ENCODE peak calls at places on chromosomes 11 and 22, in six cellular contexts. V is astrocyte of the spinal cord, C is AG04450, F is lower lobe of right lung, B is body of pancreas, I is AG09309. D is an unnamed sample.
A peak's percentile ranks its signal among the peaks of the same experiment; 100 is the strongest.

GRCh38 chr22:37657590-37658132 is 862 bp upstream of the PDXP start:
- DNase-seq in V (no peak), C (no peak), F (no peak), B (no peak), I (no peak), D (no peak)

GRCh38 chr11:1113405-1114201 is 38.9 kb downstream of the MUC2 start:
- DNase-seq in V (no peak), C (no peak), F (no peak), B (peak; percentile 8), I (no peak), D (no peak)

GRCh38 chr11:123194308-123195181 is 503 bp downstream of the CLMP start:
- DNase-seq in V (peak; percentile 46), C (no peak), F (no peak), B (no peak), I (no peak), D (no peak)

GRCh38 chr11:63838150-63838681 is 694 bp upstream of the MARK2 start:
- DNase-seq in V (no peak), C (no peak), F (no peak), B (no peak), I (no peak), D (no peak)

GRCh38 chr11:93890441-93891051 is 40.1 kb upstream of the VSTM5 start:
- DNase-seq in V (no peak), C (no peak), F (no peak), B (no peak), I (no peak), D (no peak)

GRCh38 chr11:92828576-92828975 is 140.9 kb upstream of the MTNR1B start:
- DNase-seq in V (no peak), C (no peak), F (no peak), B (no peak), I (no peak), D (no peak)

GRCh38 chr11:134558258-134558835 is 146.3 kb upstream of the B3GAT1 start:
- DNase-seq in V (no peak), C (no peak), F (no peak), B (no peak), I (no peak), D (no peak)

GRCh38 chr11:69718147-69718546 is 14.3 kb upstream of the FGF19 start:
- DNase-seq in V (peak; percentile 9), C (no peak), F (no peak), B (no peak), I (no peak), D (no peak)

GRCh38 chr22:27107824-27108223 is 450.4 kb downstream of the MIAT start:
- DNase-seq in V (peak; percentile 91), C (no peak), F (no peak), B (peak; percentile 83), I (peak; percentile 79), D (peak; percentile 90)

GRCh38 chr11:127939000-127939399 is 648.4 kb downstream of the ETS1 start:
- DNase-seq in V (no peak), C (no peak), F (no peak), B (no peak), I (no peak), D (no peak)

GRCh38 chr11:61384271-61385242 is 7.8 kb upstream of the TMEM216 start:
- DNase-seq in V (no peak), C (no peak), F (no peak), B (no peak), I (no peak), D (no peak)

DNA sequence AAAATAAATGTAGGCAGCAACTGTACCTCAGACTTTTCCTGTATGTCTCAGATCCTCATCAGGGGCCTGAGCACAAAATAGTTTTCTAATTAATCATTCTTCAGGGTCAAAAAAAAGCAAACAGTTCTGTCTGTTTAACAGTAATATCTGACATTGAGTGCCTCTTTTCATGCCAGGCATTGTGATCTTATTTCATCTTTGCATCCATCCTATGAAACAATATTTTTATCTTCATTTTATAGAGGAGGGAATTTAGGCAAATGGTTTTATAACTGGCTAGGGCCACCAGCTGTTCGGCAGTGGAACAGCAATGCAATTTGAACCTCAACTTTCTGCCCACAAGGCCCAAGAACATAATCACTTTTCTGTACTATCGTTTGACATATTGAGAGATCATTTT is 145.6 kb downstream of the WNT7B start:
- DNase-seq in V (peak; percentile 41), C (no peak), F (no peak), B (no peak), I (no peak), D (no peak)
- TF ChIP-seq CTCF in V (peak; percentile 65), C (peak; percentile 59), F (peak; percentile 37), B (no peak), I (peak; percentile 65), D (peak; percentile 69)

DNA sequence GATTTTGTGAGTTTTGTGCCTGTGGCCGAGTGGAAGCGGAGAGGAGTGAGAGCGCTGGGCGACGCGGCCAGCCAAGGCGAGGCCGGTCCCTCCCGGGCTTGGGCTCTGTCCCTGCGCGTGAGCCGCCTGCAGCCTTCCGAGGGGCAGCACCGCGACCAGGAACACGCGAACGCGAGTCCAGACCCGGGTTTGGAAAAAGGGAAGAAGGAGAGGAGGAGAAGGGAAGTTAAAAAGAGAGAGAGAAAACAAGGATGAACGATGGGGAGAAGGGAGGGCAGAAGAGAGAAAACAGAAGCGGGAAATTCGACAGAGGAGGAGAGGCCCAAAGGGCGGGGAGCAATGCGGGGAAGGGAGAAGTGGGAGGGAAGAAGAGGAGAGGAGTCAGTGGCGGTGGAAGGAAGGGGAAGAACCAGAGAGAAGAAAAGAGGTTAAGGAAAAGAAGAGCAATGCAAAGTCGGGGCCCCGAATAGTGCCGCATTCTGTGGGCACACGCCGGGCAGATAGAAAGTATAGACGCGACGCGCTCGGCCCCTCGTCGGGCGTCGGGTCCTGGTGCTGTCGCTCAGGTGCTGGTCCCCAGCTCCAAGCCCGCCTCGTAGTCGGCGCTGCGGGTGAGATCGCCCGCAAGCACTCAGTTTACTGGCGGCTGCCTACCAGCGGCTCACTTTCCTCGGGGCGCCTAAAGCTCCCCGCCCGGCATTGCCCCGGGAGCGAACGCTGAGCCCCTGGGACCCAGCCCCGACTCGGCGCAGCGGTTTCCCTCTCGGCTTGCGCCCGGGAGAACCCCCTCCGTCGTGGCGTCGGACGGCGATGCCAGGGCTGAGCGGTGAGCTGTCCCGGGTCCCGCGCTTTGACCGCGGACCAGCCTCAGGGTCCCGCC is 2.8 kb upstream of the BARX2 start:
- DNase-seq in V (no peak), C (no peak), F (peak; percentile 24), B (no peak), I (no peak), D (no peak)
- H3K4me3 ChIP-seq in V (no peak overlapping the region), C (peak overlapping the region; percentile 15), F (peak overlapping the region; percentile 46), B (no peak overlapping the region), I (no peak overlapping the region), D (peak overlapping the region; percentile 25)

DNA sequence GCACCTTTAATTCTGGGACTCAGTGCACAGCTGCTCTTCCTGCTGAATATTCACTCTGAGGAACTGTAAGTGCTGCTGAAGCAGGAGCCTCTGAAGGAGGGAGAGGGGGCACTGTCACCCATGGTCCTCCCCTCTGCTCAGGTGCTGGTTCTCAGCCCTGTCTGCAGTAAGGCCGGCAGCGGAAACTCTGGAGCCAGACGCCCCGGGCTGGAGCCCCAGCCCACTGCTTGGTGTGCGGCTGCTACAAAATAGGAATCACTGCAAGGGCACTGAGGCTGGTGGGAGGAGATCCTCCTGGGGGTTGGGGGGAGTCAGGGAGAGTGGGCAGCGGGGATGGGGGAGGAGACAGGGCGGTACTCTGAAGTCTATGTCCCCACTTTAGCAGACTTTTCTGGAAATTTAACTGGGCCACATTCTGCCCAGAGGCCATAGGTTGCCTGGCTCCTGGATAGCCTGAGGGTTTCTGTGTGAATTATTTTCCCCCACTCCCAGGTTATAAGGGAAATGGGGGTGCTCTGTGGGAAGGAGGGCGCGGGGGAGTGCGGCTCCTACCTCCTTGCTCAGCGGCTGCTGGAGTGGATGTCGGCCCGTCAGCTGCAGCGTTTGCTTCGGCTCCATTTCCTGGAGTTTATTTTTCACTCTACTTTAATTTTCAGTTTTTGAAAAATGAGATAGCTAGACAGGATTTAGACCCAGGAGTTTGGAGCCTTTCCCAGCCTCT is 33.6 kb downstream of the TBC1D22A start:
- DNase-seq in V (no peak), C (no peak), F (no peak), B (no peak), I (no peak), D (no peak)
- TF ChIP-seq CTCF in V (no peak), C (no peak), F (no peak), B (no peak), I (no peak), D (no peak)

DNA sequence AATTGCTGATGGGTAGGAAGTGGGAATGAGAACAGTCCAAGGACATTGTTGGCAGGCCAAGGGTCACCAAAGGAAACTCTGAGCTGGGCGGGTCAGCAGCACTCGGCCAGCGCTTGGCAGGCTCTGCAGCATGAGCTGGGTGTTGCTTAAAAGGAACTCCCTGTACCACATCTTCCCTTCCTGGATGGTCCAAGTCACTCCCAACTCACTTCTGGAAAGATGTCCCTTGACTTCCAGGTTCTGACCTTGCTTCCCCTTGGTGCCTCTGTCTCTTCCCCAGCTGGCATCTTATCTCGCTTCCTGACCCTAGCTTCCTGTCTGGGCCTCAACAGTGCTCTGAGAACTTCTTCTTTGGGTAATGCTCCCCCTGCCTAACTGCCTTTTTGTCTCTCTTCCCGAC is 24.8 kb upstream of the SWAP70 start:
- DNase-seq in V (no peak), C (no peak), F (peak; percentile 53), B (peak; percentile 25), I (no peak), D (no peak)
- H3K4me3 ChIP-seq in V (no peak overlapping the region), C (no peak overlapping the region), F (no peak overlapping the region), B (no peak overlapping the region), I (no peak overlapping the region), D (no peak overlapping the region)

GRCh38 chr11:20518323-20518834 is 81.0 kb upstream of the SLC6A5 start:
- DNase-seq in V (no peak), C (no peak), F (peak; percentile 57), B (peak; percentile 19), I (no peak), D (no peak)
- TF ChIP-seq CTCF in V (no peak), C (no peak), F (no peak), B (no peak), I (no peak), D (no peak)